ENCODE peak calls at places on chromosomes 4 and X, in eight cellular contexts. F is caudate nucleus, D is NCI-H1694 treated with DMSO at 0.1 percent for 48 hours, A is MCF 10A, I is H7, Q is T-helper 2 cell, V is AML-193, H is A549. S is an unnamed sample.
A peak's percentile ranks its signal among the peaks of the same experiment; 100 is the strongest.

GRCh38 chr4:20046931-20047677 is 204.6 kb upstream of the SLIT2 start:
- DNase-seq in I (no peak), F (no peak), A (no peak), V (no peak), D (no peak), H (no peak), Q (no peak), S (no peak)

GRCh38 chr4:77232653-77233052 is 75.6 kb downstream of the CCNG2 start:
- DNase-seq in F (no peak), V (no peak), D (no peak), H (peak; percentile 1), Q (no peak), A (peak; percentile 51), I (no peak), S (peak; percentile 35)

GRCh38 chrX:99077099-99077498 is 1333.0 kb downstream of the PCDH19 start:
- DNase-seq in H (no peak), F (no peak), A (no peak), Q (no peak), V (no peak), I (no peak), D (no peak), S (no peak)

GRCh38 chrX:123797543-123798447 is 62.1 kb upstream of the XIAP start:
- DNase-seq in A (no peak), F (no peak), D (no peak), H (peak; percentile 47), V (no peak), I (no peak), Q (no peak), S (no peak)

GRCh38 chr4:14835288-14835687 is 167.0 kb upstream of the CPEB2 start:
- DNase-seq in V (no peak), Q (no peak), F (no peak), H (no peak), A (no peak), I (no peak), D (no peak), S (no peak)

GRCh38 chr4:39715788-39716187 is 17.9 kb downstream of the UBE2K start:
- DNase-seq in D (no peak), Q (peak; percentile 19), V (no peak), H (no peak), I (no peak), A (no peak), F (no peak), S (no peak)

GRCh38 chr4:126223784-126224407 is 909.1 kb downstream of the FAT4 start:
- DNase-seq in V (peak; percentile 2), H (peak; percentile 4), A (peak; percentile 39), D (no peak), F (no peak), Q (no peak), I (no peak), S (peak; percentile 56)

GRCh38 chr4:38620025-38620424 is 44.0 kb upstream of the KLF3 start:
- DNase-seq in F (no peak), A (no peak), D (no peak), V (no peak), I (no peak), Q (no peak), H (no peak), S (peak; percentile 25)

GRCh38 chrX:153642313-153642654 is 4.7 kb upstream of the DUSP9 start:
- DNase-seq in H (no peak), V (no peak), Q (no peak), F (no peak), D (no peak), A (no peak), I (peak; percentile 87), S (no peak)

GRCh38 chrX:129522184-129523059 is 868 bp downstream of the SMARCA1 start:
- DNase-seq in V (no peak), D (peak; percentile 40), F (peak; percentile 1), A (peak; percentile 73), I (peak; percentile 91), H (peak; percentile 66), Q (no peak), S (peak; percentile 4)

GRCh38 chr4:1000686-1001260 is 7.6 kb upstream of the SLC26A1 start:
- DNase-seq in A (no peak), I (no peak), F (no peak), H (no peak), Q (no peak), V (no peak), D (no peak), S (no peak)